ENCODE peak calls at places on chromosomes 7 and 10, in six cellular contexts. D, K, H, N, P and B are unnamed samples.

GRCh38 chr10:12782537-12782936 is 219.0 kb downstream of the CCDC3 start:
- DNase-seq in D (no peak), K (no peak), H (no peak), N (peak), P (peak), B (peak)

GRCh38 chr7:4830176-4830575 is 31.7 kb downstream of the PAPOLB start:
- DNase-seq in D (peak), K (no peak), H (no peak), N (peak), P (peak), B (peak)

GRCh38 chr10:132149917-132150316 is 36.8 kb upstream of the DPYSL4 start:
- DNase-seq in D (no peak), K (no peak), H (no peak), N (no peak), P (no peak), B (no peak)

GRCh38 chr10:88092975-88093374 is 229.6 kb downstream of the PTEN start:
- DNase-seq in D (peak), K (no peak), H (no peak), N (peak), P (no peak), B (no peak)

GRCh38 chr10:110865184-110865803 is 6.4 kb upstream of the PDCD4 start:
- DNase-seq in D (no peak), K (peak), H (no peak), N (no peak), P (peak), B (no peak)

GRCh38 chr10:32379314-32379949 is 32.5 kb upstream of the EPC1 start:
- DNase-seq in D (peak), K (peak), H (peak), N (no peak), P (peak), B (peak)

GRCh38 chr7:41304995-41305394 is 397.9 kb downstream of the INHBA start:
- DNase-seq in D (no peak), K (no peak), H (no peak), N (no peak), P (no peak), B (no peak)

GRCh38 chr10:86303626-86304025 is 63.0 kb downstream of the GRID1 start:
- DNase-seq in D (no peak), K (no peak), H (no peak), N (peak), P (no peak), B (no peak)